ENCODE peak calls at places on chromosomes 3 and 15, in six cellular contexts. One of them, this sample, is unnamed.
A peak's percentile ranks its signal among the peaks of the same experiment; 100 is the strongest.

GRCh38 chr3:126659915-126660886 is 5.3 kb upstream of the TXNRD3 start:
- DNase-seq in HS-5: no peak
- DNase-seq in neural crest cell: no peak
- DNase-seq in caudate nucleus: no peak
- DNase-seq in effector memory CD4-positive, alpha-beta T cell: no peak
- DNase-seq in activated CD4-positive, alpha-beta T cell treated with anti-CD3 and anti-CD28 coated beads for 48 hours: no peak
- DNase-seq in this sample: no peak

GRCh38 chr3:22474706-22475470 is 723.9 kb upstream of the ZNF385D start:
- DNase-seq in HS-5: peak; percentile 60
- DNase-seq in neural crest cell: no peak
- DNase-seq in caudate nucleus: no peak
- DNase-seq in effector memory CD4-positive, alpha-beta T cell: no peak
- DNase-seq in activated CD4-positive, alpha-beta T cell treated with anti-CD3 and anti-CD28 coated beads for 48 hours: no peak
- DNase-seq in this sample: no peak

GRCh38 chr15:41888662-41889253 is 5.1 kb downstream of the SPTBN5 start:
- DNase-seq in HS-5: no peak
- DNase-seq in neural crest cell: no peak
- DNase-seq in caudate nucleus: no peak
- DNase-seq in effector memory CD4-positive, alpha-beta T cell: no peak
- DNase-seq in activated CD4-positive, alpha-beta T cell treated with anti-CD3 and anti-CD28 coated beads for 48 hours: no peak
- DNase-seq in this sample: no peak

GRCh38 chr3:58564456-58565160 is 12.6 kb downstream of the FAM107A start:
- DNase-seq in HS-5: peak; percentile 84
- DNase-seq in neural crest cell: no peak
- DNase-seq in caudate nucleus: no peak
- DNase-seq in effector memory CD4-positive, alpha-beta T cell: no peak
- DNase-seq in activated CD4-positive, alpha-beta T cell treated with anti-CD3 and anti-CD28 coated beads for 48 hours: no peak
- DNase-seq in this sample: no peak

GRCh38 chr3:100189444-100189964 is 71.3 kb upstream of the TBC1D23 start:
- DNase-seq in HS-5: no peak
- DNase-seq in neural crest cell: no peak
- DNase-seq in caudate nucleus: no peak
- DNase-seq in effector memory CD4-positive, alpha-beta T cell: no peak
- DNase-seq in activated CD4-positive, alpha-beta T cell treated with anti-CD3 and anti-CD28 coated beads for 48 hours: no peak
- DNase-seq in this sample: no peak

GRCh38 chr15:33825453-33825852 is 142.8 kb upstream of the CHRM5 start:
- DNase-seq in HS-5: no peak
- DNase-seq in neural crest cell: no peak
- DNase-seq in caudate nucleus: no peak
- DNase-seq in effector memory CD4-positive, alpha-beta T cell: no peak
- DNase-seq in activated CD4-positive, alpha-beta T cell treated with anti-CD3 and anti-CD28 coated beads for 48 hours: no peak
- DNase-seq in this sample: no peak

GRCh38 chr3:18422972-18423371 is 2.2 kb downstream of the SATB1 start:
- DNase-seq in HS-5: no peak
- DNase-seq in neural crest cell: no peak
- DNase-seq in caudate nucleus: no peak
- DNase-seq in effector memory CD4-positive, alpha-beta T cell: no peak
- DNase-seq in activated CD4-positive, alpha-beta T cell treated with anti-CD3 and anti-CD28 coated beads for 48 hours: no peak
- DNase-seq in this sample: no peak

GRCh38 chr15:66095871-66096710 is 157.5 kb downstream of the MEGF11 start:
- DNase-seq in HS-5: no peak
- DNase-seq in neural crest cell: no peak
- DNase-seq in caudate nucleus: no peak
- DNase-seq in effector memory CD4-positive, alpha-beta T cell: no peak
- DNase-seq in activated CD4-positive, alpha-beta T cell treated with anti-CD3 and anti-CD28 coated beads for 48 hours: no peak
- DNase-seq in this sample: no peak

GRCh38 chr3:12961007-12961725 is 112.1 kb downstream of the IQSEC1 start:
- DNase-seq in HS-5: no peak
- DNase-seq in neural crest cell: no peak
- DNase-seq in caudate nucleus: no peak
- DNase-seq in effector memory CD4-positive, alpha-beta T cell: no peak
- DNase-seq in activated CD4-positive, alpha-beta T cell treated with anti-CD3 and anti-CD28 coated beads for 48 hours: no peak
- DNase-seq in this sample: no peak

GRCh38 chr3:122066331-122067213 is 11.4 kb downstream of the CD86 start:
- DNase-seq in HS-5: no peak
- DNase-seq in neural crest cell: no peak
- DNase-seq in caudate nucleus: no peak
- DNase-seq in effector memory CD4-positive, alpha-beta T cell: no peak
- DNase-seq in activated CD4-positive, alpha-beta T cell treated with anti-CD3 and anti-CD28 coated beads for 48 hours: no peak
- DNase-seq in this sample: no peak

GRCh38 chr15:100721758-100722550 is 119.6 kb downstream of the ASB7 start:
- DNase-seq in HS-5: peak; percentile 98
- DNase-seq in neural crest cell: no peak
- DNase-seq in caudate nucleus: no peak
- DNase-seq in effector memory CD4-positive, alpha-beta T cell: no peak
- DNase-seq in activated CD4-positive, alpha-beta T cell treated with anti-CD3 and anti-CD28 coated beads for 48 hours: peak; percentile 12
- DNase-seq in this sample: peak; percentile 25